ENCODE peak calls at places on chromosomes 13 and 19, in nine cellular contexts. T is uterus, X is pancreas, Z is neural progenitor cell, K is heart right ventricle, M is endodermal cell, G is fibroblast of the aortic adventitia, Y is ovary, R is GM12865. P is an unnamed sample.

GRCh38 chr13:94323746-94324408 is 155.6 kb downstream of the DCT start:
- DNase-seq in T (no peak), X (no peak), Z (no peak), K (no peak), M (no peak), G (no peak), Y (no peak), R (peak; percentile 62), P (no peak)

GRCh38 chr19:49746206-49746958 is 16.7 kb downstream of the TSKS start:
- DNase-seq in T (peak; percentile 62), X (no peak), Z (peak; percentile 61), K (peak; percentile 69), M (peak; percentile 96), G (no peak), Y (peak; percentile 73), R (peak; percentile 56), P (peak; percentile 28)

GRCh38 chr19:13022111-13022858 is 27.0 kb downstream of the NFIX start:
- DNase-seq in T (peak; percentile 62), X (no peak), Z (no peak), K (peak; percentile 60), M (no peak), G (peak; percentile 74), Y (peak; percentile 63), R (peak; percentile 56), P (no peak)

GRCh38 chr19:674282-675151 is 1.7 kb upstream of the FSTL3 start:
- DNase-seq in T (peak; percentile 20), X (no peak), Z (no peak), K (peak; percentile 62), M (no peak), G (no peak), Y (peak; percentile 67), R (peak; percentile 52), P (no peak)

GRCh38 chr13:67966065-67966464 is 735.9 kb upstream of the PCDH9 start:
- DNase-seq in T (no peak), X (no peak), Z (peak; percentile 8), K (no peak), M (peak; percentile 55), G (no peak), Y (no peak), R (no peak), P (no peak)

GRCh38 chr19:58203814-58204475 is 21.1 kb downstream of the ZNF274 start:
- DNase-seq in T (no peak), X (no peak), Z (no peak), K (no peak), M (no peak), G (no peak), Y (no peak), R (no peak), P (no peak)

GRCh38 chr19:52748336-52748950 is 13.6 kb upstream of the ZNF611 start:
- DNase-seq in T (peak; percentile 38), X (no peak), Z (peak; percentile 73), K (no peak), M (no peak), G (peak; percentile 65), Y (no peak), R (peak; percentile 12), P (no peak)

GRCh38 chr19:53503126-53503525 is 34.8 kb upstream of the ZNF331 start:
- DNase-seq in T (no peak), X (no peak), Z (no peak), K (no peak), M (no peak), G (no peak), Y (no peak), R (no peak), P (peak; percentile 21)

GRCh38 chr19:9057505-9058258 is 29.2 kb upstream of the OR1M1 start:
- DNase-seq in T (no peak), X (no peak), Z (no peak), K (no peak), M (no peak), G (no peak), Y (no peak), R (no peak), P (no peak)

GRCh38 chr13:49082653-49083536 is 107.2 kb downstream of the FNDC3A start:
- DNase-seq in T (no peak), X (no peak), Z (no peak), K (no peak), M (no peak), G (peak; percentile 47), Y (no peak), R (peak; percentile 70), P (no peak)

GRCh38 chr13:20769834-20770233 is 3.9 kb downstream of the EEF1AKMT1 start:
- DNase-seq in T (no peak), X (no peak), Z (no peak), K (no peak), M (no peak), G (no peak), Y (no peak), R (no peak), P (no peak)

GRCh38 chr19:44025217-44025936 is at the start of gene ZNF222:
- DNase-seq in T (peak; percentile 83), X (peak; percentile 75), Z (peak; percentile 83), K (peak; percentile 76), M (peak; percentile 88), G (peak; percentile 91), Y (peak; percentile 75), R (peak; percentile 89), P (peak; percentile 78)

GRCh38 chr13:27712421-27712820 is 79.9 kb upstream of the GSX1 start:
- DNase-seq in T (no peak), X (peak; percentile 25), Z (no peak), K (peak; percentile 17), M (no peak), G (peak; percentile 6), Y (no peak), R (no peak), P (peak; percentile 20)
- TF ChIP-seq CTCF in T (no peak), X (peak; percentile 23), Z (peak; percentile 8), K (peak; percentile 43), M (peak; percentile 45), G (no peak), Y (no peak), R (peak; percentile 5), P (no peak)

GRCh38 chr19:31346660-31347059 is 2.6 kb downstream of the TSHZ3 start:
- DNase-seq in T (no peak), X (no peak), Z (no peak), K (no peak), M (no peak), G (no peak), Y (no peak), R (no peak), P (no peak)
- H3K4me3 ChIP-seq in T (peak overlapping the region; percentile 7), X (no peak overlapping the region), Z (no peak overlapping the region), K (no peak overlapping the region), M (no peak overlapping the region), G (no peak overlapping the region), Y (peak overlapping the region; percentile 3), R (no peak overlapping the region), P (no peak overlapping the region)

GRCh38 chr19:7370546-7370945 is 21.8 kb downstream of the ARHGEF18 start:
- DNase-seq in T (peak; percentile 59), X (no peak), Z (no peak), K (no peak), M (no peak), G (no peak), Y (no peak), R (no peak), P (no peak)

GRCh38 chr19:7372810-7373209 is 24.1 kb downstream of the ARHGEF18 start:
- DNase-seq in T (no peak), X (no peak), Z (no peak), K (no peak), M (no peak), G (no peak), Y (no peak), R (no peak), P (no peak)

GRCh38 chr19:7366701-7367420 is 18.1 kb downstream of the ARHGEF18 start:
- DNase-seq in T (no peak), X (no peak), Z (peak; percentile 23), K (no peak), M (no peak), G (peak; percentile 50), Y (no peak), R (peak; percentile 79), P (no peak)

GRCh38 chr19:7371001-7371400 is 22.3 kb downstream of the ARHGEF18 start:
- DNase-seq in T (peak; percentile 70), X (no peak), Z (no peak), K (no peak), M (no peak), G (no peak), Y (no peak), R (no peak), P (no peak)

GRCh38 chr19:7368456-7368855 is 19.7 kb downstream of the ARHGEF18 start:
- DNase-seq in T (peak; percentile 95), X (no peak), Z (no peak), K (no peak), M (no peak), G (no peak), Y (no peak), R (no peak), P (no peak)
- TF ChIP-seq CTCF in T (no peak), X (no peak), Z (no peak), K (no peak), M (no peak), G (no peak), Y (no peak), R (no peak), P (no peak)

GRCh38 chr13:113065406-113066141 is 40.0 kb upstream of the F7 start:
- DNase-seq in T (no peak), X (no peak), Z (no peak), K (peak; percentile 11), M (no peak), G (peak; percentile 54), Y (no peak), R (no peak), P (no peak)

GRCh38 chr13:113063091-113063491 is 42.5 kb upstream of the F7 start:
- DNase-seq in T (no peak), X (no peak), Z (no peak), K (peak; percentile 9), M (no peak), G (no peak), Y (no peak), R (no peak), P (no peak)

GRCh38 chr13:113066142-113066455 is 39.5 kb upstream of the F7 start:
- DNase-seq in T (no peak), X (no peak), Z (no peak), K (no peak), M (no peak), G (no peak), Y (no peak), R (no peak), P (no peak)

GRCh38 chr13:113064000-113064533 is 41.5 kb upstream of the F7 start:
- DNase-seq in T (no peak), X (no peak), Z (no peak), K (peak; percentile 19), M (no peak), G (no peak), Y (no peak), R (no peak), P (no peak)

DNA sequence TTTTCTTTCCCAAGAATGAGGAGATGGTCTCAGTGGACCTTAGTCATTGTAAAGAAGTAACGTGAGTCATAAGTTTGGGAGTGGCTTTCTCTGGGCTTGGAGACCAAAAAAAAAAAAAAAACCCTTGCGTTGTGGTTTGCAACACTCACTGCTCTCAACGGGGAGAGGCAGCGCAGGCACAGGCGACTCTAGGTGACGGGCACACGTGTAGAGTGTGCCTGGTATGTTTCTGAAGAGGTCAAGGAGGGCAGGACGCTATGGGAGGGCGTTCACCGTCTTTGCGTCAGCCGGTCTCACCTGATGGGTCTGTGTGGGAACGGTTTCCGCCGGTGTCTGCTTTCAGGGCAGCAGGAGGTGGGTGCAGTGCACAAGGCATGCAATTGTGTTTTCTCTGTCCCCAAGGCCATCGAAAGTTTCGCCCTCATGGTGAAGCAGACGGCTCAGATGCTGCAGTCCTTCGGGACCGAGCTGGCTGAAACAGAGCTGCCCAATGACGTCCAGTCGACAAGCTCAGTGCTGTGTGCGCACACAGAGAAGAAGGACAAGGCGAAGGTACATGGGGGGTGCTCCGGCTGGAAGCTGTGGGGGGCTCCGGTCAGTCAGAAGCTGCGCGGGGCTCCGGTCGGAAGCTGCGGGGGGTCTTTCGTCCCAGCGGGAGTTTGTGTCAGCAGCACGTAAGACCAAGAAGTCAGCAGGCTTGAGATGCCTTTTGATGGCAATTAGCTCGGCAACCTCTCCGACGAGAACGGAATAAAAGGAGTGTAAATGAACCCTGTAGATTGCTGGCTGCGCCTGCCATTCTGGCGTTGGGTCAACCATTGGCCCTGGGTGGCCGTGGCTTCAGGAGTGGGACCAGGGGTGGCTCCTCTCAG is 40.8 kb upstream of the F7 start:
- DNase-seq in T (no peak), X (no peak), Z (no peak), K (peak; percentile 8), M (no peak), G (peak; percentile 92), Y (no peak), R (no peak), P (no peak)
- H3K4me3 ChIP-seq in T (no peak overlapping the region), X (no peak overlapping the region), Z (no peak overlapping the region), K (no peak overlapping the region), M (no peak overlapping the region), G (peak overlapping the region; percentile 52), Y (no peak overlapping the region), R (no peak overlapping the region), P (no peak overlapping the region)

P was measured in WERI-Rb-1.